ENCODE peak calls at places on chromosomes 2 and 18, in nine cellular contexts. One of them, this sample, is unnamed.

GRCh38 chr2:219722276-219722883 is 95.0 kb downstream of the SLC4A3 start:
- DNase-seq in psoas muscle: no peak
- DNase-seq in right atrium auricular region: no peak
- DNase-seq in upper lobe of right lung: no peak
- DNase-seq in GM12878: no peak
- DNase-seq in lung: no peak
- DNase-seq in lower lobe of right lung: no peak
- DNase-seq in thyroid gland: no peak
- DNase-seq in right lobe of liver: no peak
- DNase-seq in this sample: no peak

GRCh38 chr2:60312618-60313017 is 240.8 kb downstream of the BCL11A start:
- DNase-seq in right atrium auricular region: no peak
- DNase-seq in lower lobe of right lung: no peak
- DNase-seq in lung: no peak
- DNase-seq in thyroid gland: no peak
- DNase-seq in psoas muscle: no peak
- DNase-seq in GM12878: peak; percentile 58
- DNase-seq in right lobe of liver: no peak
- DNase-seq in upper lobe of right lung: no peak
- DNase-seq in this sample: no peak

GRCh38 chr2:189020179-189020578 is 46.0 kb downstream of the COL3A1 start:
- DNase-seq in lower lobe of right lung: no peak
- DNase-seq in psoas muscle: no peak
- DNase-seq in lung: no peak
- DNase-seq in thyroid gland: no peak
- DNase-seq in right lobe of liver: no peak
- DNase-seq in right atrium auricular region: no peak
- DNase-seq in GM12878: no peak
- DNase-seq in upper lobe of right lung: no peak
- DNase-seq in this sample: no peak

GRCh38 chr2:43313642-43314017 is 87.2 kb upstream of the ZFP36L2 start:
- DNase-seq in upper lobe of right lung: no peak
- DNase-seq in right atrium auricular region: no peak
- DNase-seq in lung: no peak
- DNase-seq in lower lobe of right lung: no peak
- DNase-seq in GM12878: no peak
- DNase-seq in psoas muscle: no peak
- DNase-seq in right lobe of liver: no peak
- DNase-seq in thyroid gland: no peak
- DNase-seq in this sample: no peak

GRCh38 chr2:233801357-233802131 is 23.4 kb downstream of the MROH2A start:
- DNase-seq in GM12878: no peak
- DNase-seq in psoas muscle: no peak
- DNase-seq in right lobe of liver: no peak
- DNase-seq in upper lobe of right lung: no peak
- DNase-seq in lung: peak; percentile 24
- DNase-seq in thyroid gland: no peak
- DNase-seq in right atrium auricular region: peak; percentile 38
- DNase-seq in lower lobe of right lung: no peak
- DNase-seq in this sample: no peak

GRCh38 chr2:237540823-237541222 is 25.6 kb upstream of the PRLH start:
- DNase-seq in right lobe of liver: peak; percentile 84
- DNase-seq in right atrium auricular region: peak; percentile 68
- DNase-seq in psoas muscle: peak; percentile 87
- DNase-seq in GM12878: no peak
- DNase-seq in lower lobe of right lung: no peak
- DNase-seq in upper lobe of right lung: no peak
- DNase-seq in lung: no peak
- DNase-seq in thyroid gland: no peak
- DNase-seq in this sample: peak; percentile 82

GRCh38 chr2:236677368-236677767 is 107.7 kb downstream of the ACKR3 start:
- DNase-seq in upper lobe of right lung: no peak
- DNase-seq in GM12878: no peak
- DNase-seq in psoas muscle: no peak
- DNase-seq in lower lobe of right lung: no peak
- DNase-seq in thyroid gland: no peak
- DNase-seq in right lobe of liver: no peak
- DNase-seq in lung: no peak
- DNase-seq in right atrium auricular region: no peak
- DNase-seq in this sample: no peak

GRCh38 chr2:23791030-23791429 is 135.9 kb downstream of the ATAD2B start:
- DNase-seq in thyroid gland: no peak
- DNase-seq in lower lobe of right lung: no peak
- DNase-seq in right atrium auricular region: no peak
- DNase-seq in lung: no peak
- DNase-seq in upper lobe of right lung: no peak
- DNase-seq in GM12878: no peak
- DNase-seq in psoas muscle: no peak
- DNase-seq in right lobe of liver: no peak
- DNase-seq in this sample: no peak

GRCh38 chr2:232310690-232311089 is 67.9 kb upstream of the ALPP start:
- DNase-seq in right atrium auricular region: no peak
- DNase-seq in right lobe of liver: no peak
- DNase-seq in psoas muscle: no peak
- DNase-seq in lower lobe of right lung: no peak
- DNase-seq in thyroid gland: no peak
- DNase-seq in GM12878: no peak
- DNase-seq in lung: no peak
- DNase-seq in upper lobe of right lung: no peak
- DNase-seq in this sample: no peak

GRCh38 chr18:13461488-13461887 is 242.9 kb downstream of the LDLRAD4 start:
- DNase-seq in upper lobe of right lung: no peak
- DNase-seq in GM12878: no peak
- DNase-seq in lung: no peak
- DNase-seq in right lobe of liver: no peak
- DNase-seq in psoas muscle: no peak
- DNase-seq in thyroid gland: no peak
- DNase-seq in right atrium auricular region: no peak
- DNase-seq in lower lobe of right lung: no peak
- DNase-seq in this sample: no peak

GRCh38 chr2:50333501-50334228 is 698.3 kb downstream of the NRXN1 start:
- DNase-seq in right lobe of liver: no peak
- DNase-seq in upper lobe of right lung: no peak
- DNase-seq in GM12878: no peak
- DNase-seq in thyroid gland: no peak
- DNase-seq in right atrium auricular region: no peak
- DNase-seq in psoas muscle: no peak
- DNase-seq in lower lobe of right lung: no peak
- DNase-seq in lung: no peak
- DNase-seq in this sample: no peak

GRCh38 chr18:34158881-34159690 is 65.6 kb downstream of the NOL4 start:
- DNase-seq in lung: no peak
- DNase-seq in psoas muscle: peak; percentile 48
- DNase-seq in right atrium auricular region: no peak
- DNase-seq in lower lobe of right lung: peak; percentile 37
- DNase-seq in upper lobe of right lung: peak; percentile 64
- DNase-seq in GM12878: no peak
- DNase-seq in right lobe of liver: peak; percentile 55
- DNase-seq in thyroid gland: peak; percentile 24
- DNase-seq in this sample: peak; percentile 20

GRCh38 chr2:49490710-49491109 is 336.4 kb upstream of the FSHR start:
- DNase-seq in thyroid gland: peak; percentile 4
- DNase-seq in GM12878: no peak
- DNase-seq in upper lobe of right lung: no peak
- DNase-seq in lung: no peak
- DNase-seq in lower lobe of right lung: peak; percentile 36
- DNase-seq in psoas muscle: no peak
- DNase-seq in right atrium auricular region: no peak
- DNase-seq in right lobe of liver: peak; percentile 52
- DNase-seq in this sample: no peak

GRCh38 chr18:79599503-79599931 is 80.1 kb upstream of the CTDP1 start:
- DNase-seq in psoas muscle: peak; percentile 36
- DNase-seq in upper lobe of right lung: peak; percentile 39
- DNase-seq in GM12878: no peak
- DNase-seq in lower lobe of right lung: peak; percentile 36
- DNase-seq in thyroid gland: no peak
- DNase-seq in right lobe of liver: peak; percentile 42
- DNase-seq in lung: no peak
- DNase-seq in right atrium auricular region: no peak
- DNase-seq in this sample: peak; percentile 43

GRCh38 chr2:224160917-224161316 is 121.8 kb upstream of the SERPINE2 start:
- DNase-seq in lower lobe of right lung: no peak
- DNase-seq in lung: no peak
- DNase-seq in right lobe of liver: no peak
- DNase-seq in GM12878: no peak
- DNase-seq in psoas muscle: peak; percentile 51
- DNase-seq in right atrium auricular region: peak; percentile 66
- DNase-seq in upper lobe of right lung: no peak
- DNase-seq in thyroid gland: no peak
- DNase-seq in this sample: no peak

GRCh38 chr2:155054712-155055111 is 356.2 kb downstream of the KCNJ3 start:
- DNase-seq in lung: no peak
- DNase-seq in right lobe of liver: no peak
- DNase-seq in lower lobe of right lung: no peak
- DNase-seq in right atrium auricular region: no peak
- DNase-seq in thyroid gland: no peak
- DNase-seq in GM12878: no peak
- DNase-seq in upper lobe of right lung: no peak
- DNase-seq in psoas muscle: no peak
- DNase-seq in this sample: no peak

GRCh38 chr2:24840164-24840869 is 47.1 kb downstream of the CENPO start:
- DNase-seq in right atrium auricular region: no peak
- DNase-seq in psoas muscle: peak; percentile 33
- DNase-seq in thyroid gland: no peak
- DNase-seq in lung: no peak
- DNase-seq in lower lobe of right lung: no peak
- DNase-seq in GM12878: no peak
- DNase-seq in right lobe of liver: no peak
- DNase-seq in upper lobe of right lung: no peak
- DNase-seq in this sample: peak; percentile 8

GRCh38 chr2:9037176-9037575 is 33.7 kb upstream of the MBOAT2 start:
- DNase-seq in lower lobe of right lung: no peak
- DNase-seq in lung: no peak
- DNase-seq in right lobe of liver: no peak
- DNase-seq in psoas muscle: no peak
- DNase-seq in GM12878: no peak
- DNase-seq in thyroid gland: no peak
- DNase-seq in right atrium auricular region: no peak
- DNase-seq in upper lobe of right lung: no peak
- DNase-seq in this sample: no peak

DNA sequence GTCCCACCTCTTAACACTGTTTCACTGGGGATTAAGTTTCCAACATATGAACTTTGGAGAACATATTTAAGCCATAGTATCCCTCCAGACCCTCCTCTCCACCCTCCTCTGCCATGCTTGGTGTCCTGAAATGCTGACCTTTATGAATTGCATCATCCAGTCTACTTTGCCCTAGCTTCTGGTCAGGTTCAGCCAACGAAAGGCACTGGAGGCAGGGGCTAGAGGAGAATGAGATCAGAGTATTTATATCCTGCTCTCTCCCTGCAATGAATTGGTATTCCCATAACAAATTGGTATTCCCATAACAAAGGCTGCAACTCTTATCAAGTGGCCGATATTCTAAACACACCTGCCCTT is 25.7 kb upstream of the ST3GAL5 start:
- DNase-seq in psoas muscle: no peak
- DNase-seq in right atrium auricular region: no peak
- DNase-seq in GM12878: no peak
- DNase-seq in upper lobe of right lung: no peak
- DNase-seq in lower lobe of right lung: no peak
- DNase-seq in thyroid gland: no peak
- DNase-seq in lung: no peak
- DNase-seq in right lobe of liver: no peak
- DNase-seq in this sample: no peak
- H3K4me3 ChIP-seq in psoas muscle: no peak overlapping the region
- H3K4me3 ChIP-seq in right atrium auricular region: no peak overlapping the region
- H3K4me3 ChIP-seq in GM12878: no peak overlapping the region
- H3K4me3 ChIP-seq in upper lobe of right lung: no peak overlapping the region
- H3K4me3 ChIP-seq in lower lobe of right lung: no peak overlapping the region
- H3K4me3 ChIP-seq in thyroid gland: no peak overlapping the region
- H3K4me3 ChIP-seq in lung: no peak overlapping the region
- H3K4me3 ChIP-seq in right lobe of liver: no peak overlapping the region
- H3K4me3 ChIP-seq in this sample: no peak overlapping the region

GRCh38 chr2:204341887-204342276 is 203.4 kb upstream of the PARD3B start:
- DNase-seq in thyroid gland: no peak
- DNase-seq in lung: no peak
- DNase-seq in right lobe of liver: no peak
- DNase-seq in psoas muscle: no peak
- DNase-seq in upper lobe of right lung: no peak
- DNase-seq in GM12878: no peak
- DNase-seq in lower lobe of right lung: no peak
- DNase-seq in right atrium auricular region: no peak
- DNase-seq in this sample: no peak
- H3K4me1 ChIP-seq in thyroid gland: no peaks in the 10 kb centered on the region
- H3K4me1 ChIP-seq in lung: no peaks in the 10 kb centered on the region
- H3K4me1 ChIP-seq in right lobe of liver: no peaks in the 10 kb centered on the region
- H3K4me1 ChIP-seq in psoas muscle: no peaks in the 10 kb centered on the region
- H3K4me1 ChIP-seq in upper lobe of right lung: no peaks in the 10 kb centered on the region
- H3K4me1 ChIP-seq in GM12878: no peaks in the 10 kb centered on the region
- H3K4me1 ChIP-seq in lower lobe of right lung: no peaks in the 10 kb centered on the region
- H3K4me1 ChIP-seq in right atrium auricular region: no peaks in the 10 kb centered on the region
- H3K4me1 ChIP-seq in this sample: no peaks in the 10 kb centered on the region

GRCh38 chr2:159119652-159120257 is 151.3 kb downstream of the TANC1 start:
- DNase-seq in GM12878: no peak
- DNase-seq in upper lobe of right lung: no peak
- DNase-seq in lung: no peak
- DNase-seq in right lobe of liver: no peak
- DNase-seq in right atrium auricular region: no peak
- DNase-seq in psoas muscle: no peak
- DNase-seq in lower lobe of right lung: no peak
- DNase-seq in thyroid gland: no peak
- DNase-seq in this sample: no peak

GRCh38 chr2:159116922-159117321 is 148.5 kb downstream of the TANC1 start:
- DNase-seq in lung: no peak
- DNase-seq in GM12878: no peak
- DNase-seq in right lobe of liver: no peak
- DNase-seq in lower lobe of right lung: no peak
- DNase-seq in thyroid gland: no peak
- DNase-seq in right atrium auricular region: no peak
- DNase-seq in psoas muscle: no peak
- DNase-seq in upper lobe of right lung: no peak
- DNase-seq in this sample: no peak

GRCh38 chr2:159117658-159118057 is 149.2 kb downstream of the TANC1 start:
- DNase-seq in GM12878: no peak
- DNase-seq in upper lobe of right lung: no peak
- DNase-seq in right atrium auricular region: no peak
- DNase-seq in lower lobe of right lung: no peak
- DNase-seq in psoas muscle: no peak
- DNase-seq in thyroid gland: no peak
- DNase-seq in lung: peak; percentile 9
- DNase-seq in right lobe of liver: no peak
- DNase-seq in this sample: no peak

GRCh38 chr2:159118115-159118858 is 149.8 kb downstream of the TANC1 start:
- DNase-seq in lung: peak; percentile 88
- DNase-seq in upper lobe of right lung: peak; percentile 87
- DNase-seq in thyroid gland: peak; percentile 94
- DNase-seq in lower lobe of right lung: peak; percentile 85
- DNase-seq in right lobe of liver: peak; percentile 76
- DNase-seq in right atrium auricular region: peak; percentile 92
- DNase-seq in GM12878: peak; percentile 51
- DNase-seq in psoas muscle: peak; percentile 86
- DNase-seq in this sample: peak; percentile 97

GRCh38 chr2:159118859-159119510 is 150.5 kb downstream of the TANC1 start:
- DNase-seq in GM12878: no peak
- DNase-seq in thyroid gland: no peak
- DNase-seq in lower lobe of right lung: no peak
- DNase-seq in psoas muscle: no peak
- DNase-seq in right atrium auricular region: no peak
- DNase-seq in lung: no peak
- DNase-seq in right lobe of liver: no peak
- DNase-seq in upper lobe of right lung: no peak
- DNase-seq in this sample: no peak
- TF ChIP-seq CTCF in GM12878: no peak
- TF ChIP-seq CTCF in thyroid gland: no peak
- TF ChIP-seq CTCF in lower lobe of right lung: peak; percentile 31
- TF ChIP-seq CTCF in psoas muscle: peak; percentile 4
- TF ChIP-seq CTCF in right atrium auricular region: no peak
- TF ChIP-seq CTCF in lung: no peak
- TF ChIP-seq CTCF in right lobe of liver: no peak
- TF ChIP-seq CTCF in upper lobe of right lung: no peak
- TF ChIP-seq CTCF in this sample: no peak

GRCh38 chr2:127193164-127193947 is 26.7 kb downstream of the CYP27C1 start:
- DNase-seq in psoas muscle: no peak
- DNase-seq in lower lobe of right lung: no peak
- DNase-seq in right atrium auricular region: peak; percentile 58
- DNase-seq in GM12878: no peak
- DNase-seq in lung: no peak
- DNase-seq in upper lobe of right lung: no peak
- DNase-seq in right lobe of liver: peak; percentile 77
- DNase-seq in thyroid gland: no peak
- DNase-seq in this sample: peak; percentile 38
- H3K4me3 ChIP-seq in psoas muscle: no peak overlapping the region
- H3K4me3 ChIP-seq in lower lobe of right lung: no peak overlapping the region
- H3K4me3 ChIP-seq in right atrium auricular region: no peak overlapping the region
- H3K4me3 ChIP-seq in GM12878: no peak overlapping the region
- H3K4me3 ChIP-seq in lung: no peak overlapping the region
- H3K4me3 ChIP-seq in upper lobe of right lung: no peak overlapping the region
- H3K4me3 ChIP-seq in right lobe of liver: no peak overlapping the region
- H3K4me3 ChIP-seq in thyroid gland: no peak overlapping the region
- H3K4me3 ChIP-seq in this sample: no peak overlapping the region